ENCODE peak calls at places on chromosomes 2 and 18, in four cellular contexts. X, F, T and L are unnamed samples.

GRCh38 chr2:8977758-8978157 is 25.7 kb downstream of the MBOAT2 start:
- DNase-seq in X (no peak), F (no peak), T (no peak), L (no peak)

GRCh38 chr2:72965770-72966430 is 48.6 kb downstream of the EMX1 start:
- DNase-seq in X (no peak), F (no peak), T (no peak), L (no peak)

GRCh38 chr2:29042581-29043075 is 31.7 kb downstream of the PCARE start:
- DNase-seq in X (no peak), F (no peak), T (no peak), L (no peak)

GRCh38 chr18:76363451-76364120 is 131.5 kb downstream of the ZNF516 start:
- DNase-seq in X (no peak), F (no peak), T (no peak), L (no peak)

GRCh38 chr2:121254748-121255147 is 30.3 kb downstream of the TFCP2L1 start:
- DNase-seq in X (no peak), F (no peak), T (no peak), L (peak)

GRCh38 chr18:58432050-58432727 is 196.7 kb downstream of the ALPK2 start:
- DNase-seq in X (no peak), F (no peak), T (no peak), L (no peak)

GRCh38 chr2:237223208-237223861 is 137.6 kb downstream of the COPS8 start:
- DNase-seq in X (no peak), F (no peak), T (no peak), L (no peak)

GRCh38 chr18:44185981-44186380 is 494.7 kb upstream of the SETBP1 start:
- DNase-seq in X (no peak), F (no peak), T (no peak), L (no peak)

GRCh38 chr2:219461669-219462068 is 27.0 kb downstream of the SPEG start:
- DNase-seq in X (no peak), F (no peak), T (no peak), L (no peak)

GRCh38 chr18:62776066-62776570 is 60.8 kb downstream of the PHLPP1 start:
- DNase-seq in X (no peak), F (no peak), T (no peak), L (no peak)

GRCh38 chr2:168565112-168565511 is 109.0 kb downstream of the CERS6 start:
- DNase-seq in X (no peak), F (no peak), T (no peak), L (peak)

GRCh38 chr2:219536967-219537366 is 6.6 kb downstream of the CHPF start:
- DNase-seq in X (no peak), F (no peak), T (no peak), L (no peak)

GRCh38 chr2:69789762-69790600 is 39.5 kb upstream of the GMCL1 start:
- DNase-seq in X (no peak), F (peak), T (no peak), L (no peak)

GRCh38 chr2:241545113-241545512 is 13.4 kb upstream of the BOK start:
- DNase-seq in X (no peak), F (no peak), T (no peak), L (no peak)

GRCh38 chr2:9889812-9890261 is 46.6 kb downstream of the TAF1B start:
- DNase-seq in X (no peak), F (no peak), T (no peak), L (no peak)

GRCh38 chr2:60882971-60883753 is 1.8 kb downstream of the REL start:
- DNase-seq in X (no peak), F (peak), T (no peak), L (peak)

GRCh38 chr2:45845058-45845457 is 193.6 kb downstream of the PRKCE start:
- DNase-seq in X (no peak), F (no peak), T (no peak), L (no peak)

GRCh38 chr2:71563872-71564271 is 110.5 kb downstream of the DYSF start:
- DNase-seq in X (no peak), F (no peak), T (no peak), L (no peak)

GRCh38 chr2:223503746-223504145 is 98.4 kb downstream of the SCG2 start:
- DNase-seq in X (no peak), F (no peak), T (no peak), L (no peak)

GRCh38 chr2:231601356-231602229 is 8.9 kb downstream of the TEX44 start:
- DNase-seq in X (peak), F (peak), T (no peak), L (peak)

GRCh38 chr2:111632661-111633060 is 251.3 kb downstream of the ANAPC1 start:
- DNase-seq in X (no peak), F (no peak), T (no peak), L (no peak)

GRCh38 chr2:156445311-156446218 is 9.4 kb downstream of the GPD2 start:
- DNase-seq in X (no peak), F (no peak), T (no peak), L (no peak)

GRCh38 chr18:37668971-37669747 is 103.6 kb upstream of the CELF4 start:
- DNase-seq in X (no peak), F (no peak), T (no peak), L (no peak)

GRCh38 chr18:7778181-7778580 is 211.1 kb downstream of the PTPRM start:
- DNase-seq in X (no peak), F (no peak), T (no peak), L (no peak)

GRCh38 chr2:85772841-85773491 is 19.2 kb downstream of the ATOH8 start:
- DNase-seq in X (no peak), F (no peak), T (no peak), L (no peak)

GRCh38 chr18:3148930-3149535 is 70.7 kb downstream of the MYOM1 start:
- DNase-seq in X (no peak), F (no peak), T (no peak), L (no peak)

GRCh38 chr2:206240335-206240734 is 34.1 kb upstream of the ZDBF2 start:
- DNase-seq in X (no peak), F (no peak), T (no peak), L (no peak)

GRCh38 chr2:241935314-241935713 is 65.8 kb downstream of the RTP5 start:
- DNase-seq in X (no peak), F (no peak), T (no peak), L (no peak)

GRCh38 chr2:36355157-36355889 is at the start of gene CRIM1:
- DNase-seq in X (peak), F (peak), T (no peak), L (peak)

GRCh38 chr18:70640336-70640887 is 351.6 kb downstream of the SOCS6 start:
- DNase-seq in X (no peak), F (no peak), T (no peak), L (no peak)

GRCh38 chr18:666177-666576 is 8.7 kb downstream of the TYMS start:
- DNase-seq in X (no peak), F (no peak), T (no peak), L (no peak)

GRCh38 chr18:53991202-53991601 is 233.3 kb downstream of the MBD2 start:
- DNase-seq in X (no peak), F (no peak), T (no peak), L (no peak)

GRCh38 chr2:55161295-55162210 is 70.5 kb downstream of the CLHC1 start:
- DNase-seq in X (no peak), F (no peak), T (no peak), L (no peak)

GRCh38 chr18:79875931-79876461 is 75.5 kb downstream of the SLC66A2 start:
- DNase-seq in X (no peak), F (no peak), T (no peak), L (no peak)

GRCh38 chr2:113141451-113141850 is 14.1 kb downstream of the IL1RN start:
- DNase-seq in X (no peak), F (no peak), T (no peak), L (no peak)

GRCh38 chr18:58787750-58788149 is 76.9 kb upstream of the ZNF532 start:
- DNase-seq in X (no peak), F (no peak), T (no peak), L (no peak)

GRCh38 chr2:227180286-227180685 is 15.9 kb downstream of the COL4A3 start:
- DNase-seq in X (no peak), F (no peak), T (no peak), L (no peak)

GRCh38 chr2:79271456-79271855 is 111.9 kb upstream of the REG3A start:
- DNase-seq in X (no peak), F (no peak), T (no peak), L (no peak)

GRCh38 chr2:66334237-66335054 is 100.5 kb upstream of the MEIS1 start:
- DNase-seq in X (no peak), F (no peak), T (no peak), L (no peak)

GRCh38 chr2:46029332-46029811 is 267.8 kb upstream of the EPAS1 start:
- DNase-seq in X (no peak), F (no peak), T (no peak), L (no peak)

DNA sequence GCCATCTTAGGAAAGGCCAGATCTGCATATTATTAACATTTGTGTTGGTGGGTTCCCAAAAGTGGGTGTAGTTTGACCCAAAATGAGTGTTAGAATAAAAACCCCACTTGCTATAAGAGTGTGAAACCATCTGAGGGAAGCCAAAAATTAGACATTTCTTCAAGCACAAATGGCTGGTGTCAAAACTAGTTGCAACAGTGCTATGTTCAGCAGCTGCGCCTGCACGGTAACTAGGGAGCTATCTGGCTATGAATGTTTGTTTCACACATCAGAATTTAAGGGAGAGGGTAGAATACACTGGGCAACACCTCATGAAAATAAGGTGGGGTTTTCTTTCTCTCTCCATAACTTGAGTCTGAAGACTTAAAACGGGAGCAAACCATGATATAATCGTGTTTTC is 15.8 kb upstream of the CSRNP3 start:
- DNase-seq in X (no peak), F (no peak), T (no peak), L (no peak)
- H3K27ac ChIP-seq in X (no peak), F (no peak), T (no peak), L (no peak)

DNA sequence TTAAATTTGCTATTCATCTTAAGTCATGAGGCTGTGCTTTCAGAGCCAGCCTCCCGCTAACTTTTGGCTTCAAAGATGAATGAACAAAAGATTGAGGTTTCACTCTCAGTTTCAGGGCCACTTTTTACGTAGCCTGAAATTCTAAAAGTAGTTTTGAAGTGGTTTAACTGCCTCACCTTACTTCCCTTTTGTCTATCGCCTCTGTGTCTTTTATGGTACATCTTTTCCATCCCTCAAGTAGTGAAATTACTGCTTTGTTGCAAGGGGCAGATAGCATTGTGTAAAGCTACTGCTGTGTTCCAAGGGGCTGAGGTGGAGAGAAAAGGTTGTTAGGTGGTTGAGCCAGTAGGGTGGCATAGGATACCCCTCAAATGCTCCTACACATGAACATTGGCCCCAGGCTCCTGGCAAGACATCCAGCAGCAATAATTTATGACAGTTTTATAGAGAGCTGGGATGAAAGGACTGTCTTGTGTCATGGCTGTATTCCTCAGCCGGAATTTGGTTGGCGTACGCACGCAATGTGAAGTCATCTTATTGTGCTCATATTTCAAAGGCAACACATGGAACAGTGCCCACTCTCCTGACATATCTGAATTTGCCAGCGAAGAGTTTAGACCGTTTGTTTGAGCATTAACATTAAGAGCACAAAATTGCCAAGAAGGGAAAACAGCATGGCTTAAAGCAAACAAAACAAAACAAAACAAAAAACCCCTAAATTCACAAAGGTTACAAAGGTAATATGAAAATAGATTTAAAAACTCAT is 32.2 kb downstream of the QPCT start:
- DNase-seq in X (no peak), F (no peak), T (no peak), L (no peak)
- H3K27ac ChIP-seq in X (no peak), F (no peak), T (no peak), L (peak)

GRCh38 chr2:119182046-119182445 is 23.5 kb upstream of the C1QL2 start:
- DNase-seq in X (no peak), F (no peak), T (no peak), L (no peak)
- H3K27ac ChIP-seq in X (no peak), F (no peak), T (no peak), L (no peak)

GRCh38 chr2:157808421-157808820 is 67.7 kb downstream of the ACVR1 start:
- DNase-seq in X (no peak), F (no peak), T (no peak), L (no peak)

GRCh38 chr2:157813477-157813876 is 62.7 kb downstream of the ACVR1 start:
- DNase-seq in X (no peak), F (no peak), T (no peak), L (no peak)

GRCh38 chr2:157806426-157806825 is 69.7 kb downstream of the ACVR1 start:
- DNase-seq in X (no peak), F (no peak), T (no peak), L (no peak)

GRCh38 chr2:157809212-157809611 is 66.9 kb downstream of the ACVR1 start:
- DNase-seq in X (no peak), F (no peak), T (no peak), L (no peak)

DNA sequence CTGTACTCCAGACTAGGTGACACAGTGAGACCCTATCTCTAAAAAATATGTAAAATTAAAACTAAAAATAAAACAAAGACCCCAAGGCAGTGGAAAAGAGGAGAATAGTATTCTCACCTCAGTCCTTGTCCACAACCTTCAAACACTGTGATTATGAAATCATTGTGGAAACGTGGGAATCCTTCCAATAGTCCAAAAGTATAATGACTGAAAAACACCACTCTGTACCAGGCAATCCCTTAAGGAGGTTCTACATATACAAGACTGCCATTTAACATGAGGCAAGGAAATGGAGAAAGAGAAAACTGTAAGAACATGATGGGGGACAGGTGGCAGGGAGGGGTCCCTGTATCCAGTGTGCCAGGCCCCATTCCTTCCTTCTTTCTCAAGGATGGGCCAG is 66.1 kb downstream of the ACVR1 start:
- DNase-seq in X (no peak), F (no peak), T (no peak), L (no peak)
- H3K27ac ChIP-seq in X (no peak), F (peak), T (no peak), L (no peak)